ENCODE peak calls at places on chromosomes 12 and 14, in six cellular contexts. B is astrocyte, E is stomach, I is H1, F is MM.1S, R is lower lobe of right lung. D is an unnamed sample.

GRCh38 chr12:11716794-11717532 is 67.5 kb downstream of the ETV6 start:
- DNase-seq in R (no peak), E (no peak), B (peak; percentile 26), I (no peak), F (no peak), D (no peak)

GRCh38 chr12:94207467-94208432 is 59.4 kb downstream of the PLXNC1 start:
- DNase-seq in R (no peak), E (no peak), I (no peak), B (no peak), F (peak; percentile 90), D (peak; percentile 56)

GRCh38 chr12:56079729-56080555 is at the start of gene ERBB3:
- DNase-seq in B (peak; percentile 81), F (peak; percentile 38), I (no peak), R (peak; percentile 90), E (peak; percentile 89), D (peak; percentile 45)

GRCh38 chr12:16599081-16599480 is 6.9 kb downstream of the LMO3 start:
- DNase-seq in R (no peak), B (no peak), E (no peak), I (no peak), F (no peak), D (no peak)

GRCh38 chr12:94710933-94711332 is 60.6 kb upstream of the TMCC3 start:
- DNase-seq in B (no peak), F (peak; percentile 36), E (no peak), I (no peak), R (no peak), D (no peak)

GRCh38 chr12:67091204-67091603 is 178.0 kb upstream of the CAND1 start:
- DNase-seq in B (no peak), F (no peak), R (no peak), E (no peak), I (no peak), D (no peak)

GRCh38 chr12:131988054-131988796 is 38.5 kb downstream of the EP400 start:
- DNase-seq in I (no peak), R (no peak), E (no peak), F (no peak), B (no peak), D (no peak)

GRCh38 chr14:79721399-79722084 is 489.8 kb downstream of the DIO2 start:
- DNase-seq in E (no peak), F (no peak), B (no peak), I (no peak), R (no peak), D (no peak)

GRCh38 chr12:71216725-71217579 is 59.2 kb upstream of the TSPAN8 start:
- DNase-seq in E (peak; percentile 38), R (no peak), B (peak; percentile 17), F (peak; percentile 54), I (no peak), D (no peak)

GRCh38 chr12:124512667-124513296 is 54.6 kb downstream of the NCOR2 start:
- DNase-seq in B (peak; percentile 96), I (peak; percentile 73), F (no peak), E (peak; percentile 87), R (peak; percentile 88), D (no peak)

GRCh38 chr12:58105225-58106119 is 164.1 kb downstream of the ATP23 start:
- DNase-seq in I (no peak), E (no peak), B (peak; percentile 7), R (no peak), F (no peak), D (no peak)

GRCh38 chr12:89783321-89784060 is 74.9 kb upstream of the ATP2B1 start:
- DNase-seq in B (peak; percentile 10), F (no peak), E (no peak), R (no peak), I (no peak), D (no peak)

GRCh38 chr12:113136128-113136989 is 798 bp upstream of the RASAL1 start:
- DNase-seq in F (no peak), R (peak; percentile 53), E (peak; percentile 50), B (no peak), I (no peak), D (peak; percentile 55)

GRCh38 chr14:21039059-21039422 is 3.1 kb upstream of the RNASE7 start:
- DNase-seq in B (peak; percentile 49), E (peak; percentile 80), R (peak; percentile 62), I (no peak), F (no peak), D (no peak)

GRCh38 chr12:54383041-54383609 is 1.4 kb downstream of the ZNF385A start:
- DNase-seq in R (no peak), F (no peak), I (no peak), B (peak; percentile 70), E (no peak), D (no peak)

GRCh38 chr12:15131462-15131861 is 89.8 kb downstream of the RERG start:
- DNase-seq in R (no peak), E (no peak), I (no peak), B (peak; percentile 26), F (no peak), D (no peak)

GRCh38 chr12:123945441-123946151 is 27.0 kb downstream of the CCDC92 start:
- DNase-seq in F (no peak), E (no peak), I (no peak), B (no peak), R (no peak), D (no peak)

GRCh38 chr12:33226671-33227070 is 212.9 kb downstream of the SYT10 start:
- DNase-seq in F (no peak), E (no peak), R (no peak), B (no peak), I (no peak), D (no peak)

GRCh38 chr12:124395986-124396385 is 101.1 kb downstream of the RFLNA start:
- DNase-seq in R (no peak), I (no peak), B (no peak), E (no peak), F (no peak), D (no peak)

GRCh38 chr12:42129595-42130204 is 15.0 kb downstream of the GXYLT1 start:
- DNase-seq in B (peak; percentile 63), I (no peak), E (no peak), F (peak; percentile 39), R (no peak), D (peak; percentile 36)

GRCh38 chr12:105084251-105085250 is at the start of gene ALDH1L2:
- DNase-seq in F (peak; percentile 77), E (peak; percentile 88), R (peak; percentile 89), B (peak; percentile 79), I (peak; percentile 73), D (no peak)

GRCh38 chr12:128707488-128707887 is 116.3 kb downstream of the SLC15A4 start:
- DNase-seq in I (no peak), R (no peak), B (no peak), E (no peak), F (no peak), D (no peak)

GRCh38 chr14:79596531-79596930 is 614.8 kb downstream of the DIO2 start:
- DNase-seq in I (no peak), F (no peak), R (no peak), B (peak; percentile 94), E (no peak), D (no peak)

DNA sequence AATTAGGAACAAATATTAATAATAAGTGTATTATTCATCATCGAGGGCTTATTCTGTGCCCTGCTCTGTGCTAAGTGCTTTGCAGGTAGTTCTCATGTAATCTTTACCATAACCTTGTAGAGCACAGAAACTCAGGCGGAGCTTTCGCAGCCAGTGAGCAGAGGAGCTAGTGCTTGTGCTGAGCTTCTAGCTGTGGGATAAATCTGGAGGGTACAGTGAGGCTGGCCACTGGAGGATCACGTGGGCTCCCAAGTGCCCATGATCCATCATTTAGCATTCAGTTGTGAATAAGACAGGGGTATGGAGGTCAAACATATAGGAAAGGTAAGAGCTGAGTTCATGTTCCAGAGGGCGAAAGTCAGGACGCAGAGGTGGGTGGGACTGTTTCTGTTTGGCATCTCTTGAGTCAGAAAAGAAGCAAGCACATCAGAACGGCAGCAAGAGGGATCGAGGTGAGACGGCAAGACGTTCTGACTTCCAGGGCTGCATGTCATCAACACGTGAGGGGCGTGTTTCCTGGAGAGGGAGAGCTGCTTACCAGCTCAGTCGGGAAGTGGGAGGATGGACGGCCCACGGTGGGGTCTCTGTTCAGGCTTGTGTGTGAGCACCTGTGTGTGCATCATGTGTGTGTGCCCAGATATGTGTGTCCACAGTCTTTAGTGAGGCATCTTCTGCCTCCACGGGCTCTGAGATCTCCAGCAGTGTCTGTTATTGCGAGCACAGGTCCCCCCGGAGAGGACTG is 16.8 kb upstream of the KRT80 start:
- DNase-seq in E (no peak), I (no peak), B (no peak), F (no peak), R (peak; percentile 44), D (no peak)
- H3K4me3 ChIP-seq in E (no peak overlapping the region), I (no peak overlapping the region), B (no peak overlapping the region), F (no peak overlapping the region), R (no peak overlapping the region), D (no peak overlapping the region)

GRCh38 chr14:88849717-88850116 is 25.3 kb downstream of the TTC8 start:
- DNase-seq in I (no peak), R (no peak), E (no peak), B (no peak), F (no peak), D (no peak)
- H3K27ac ChIP-seq in I (no peak overlapping the region), R (no peak overlapping the region), E (no peak overlapping the region), B (no peak overlapping the region), F (no peak overlapping the region), D (no peak overlapping the region)

DNA sequence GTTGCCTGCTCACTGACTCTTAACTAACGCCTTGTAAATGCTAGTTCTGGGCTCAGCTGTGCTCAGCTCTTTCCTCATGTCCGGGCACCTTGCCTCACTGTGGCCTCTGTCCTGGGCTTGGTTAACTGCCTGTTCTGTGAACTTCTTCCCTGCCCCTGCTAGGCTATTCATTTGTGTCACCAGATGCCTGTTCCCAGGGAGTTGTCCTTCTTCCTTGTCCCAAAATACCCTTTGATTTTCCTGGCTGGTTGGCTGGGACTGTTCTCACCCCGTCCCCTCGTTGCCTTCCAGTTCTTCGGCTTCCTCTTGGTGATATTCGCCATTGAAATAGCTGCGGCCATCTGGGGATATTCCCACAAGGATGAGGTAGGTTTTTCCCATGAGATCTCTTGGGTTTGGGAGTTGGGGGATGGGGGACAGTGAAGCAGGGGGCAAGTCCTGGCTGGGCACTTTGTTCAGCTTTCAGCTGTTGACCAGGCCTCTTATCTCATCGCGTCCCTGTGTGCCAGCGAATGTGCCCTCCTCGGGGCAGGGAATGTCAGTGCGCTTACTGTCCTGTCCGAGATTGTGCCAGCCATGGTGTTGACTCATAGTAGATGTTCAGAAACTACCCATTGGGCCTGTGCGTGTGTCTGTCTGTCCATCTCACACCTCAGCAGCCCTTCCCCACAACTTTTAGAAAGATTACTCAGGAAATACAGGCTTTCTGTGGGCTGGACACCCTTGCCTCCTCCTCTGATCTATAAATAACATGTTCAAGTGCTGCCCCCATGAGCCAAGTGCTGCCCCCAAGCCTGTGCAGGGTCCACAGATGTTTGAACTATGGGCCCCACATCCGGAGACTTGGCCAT is 33.1 kb downstream of the CD9 start:
- DNase-seq in R (no peak), F (no peak), I (no peak), E (no peak), B (no peak), D (no peak)
- H3K4me1 ChIP-seq in R (peaks cover 79% of the 10 kb centered on the region), F (peaks cover 28% of the 10 kb centered on the region), I (no peaks in the 10 kb centered on the region), E (peaks cover 79% of the 10 kb centered on the region), B (peaks cover 33% of the 10 kb centered on the region), D (peaks cover 27% of the 10 kb centered on the region)

DNA sequence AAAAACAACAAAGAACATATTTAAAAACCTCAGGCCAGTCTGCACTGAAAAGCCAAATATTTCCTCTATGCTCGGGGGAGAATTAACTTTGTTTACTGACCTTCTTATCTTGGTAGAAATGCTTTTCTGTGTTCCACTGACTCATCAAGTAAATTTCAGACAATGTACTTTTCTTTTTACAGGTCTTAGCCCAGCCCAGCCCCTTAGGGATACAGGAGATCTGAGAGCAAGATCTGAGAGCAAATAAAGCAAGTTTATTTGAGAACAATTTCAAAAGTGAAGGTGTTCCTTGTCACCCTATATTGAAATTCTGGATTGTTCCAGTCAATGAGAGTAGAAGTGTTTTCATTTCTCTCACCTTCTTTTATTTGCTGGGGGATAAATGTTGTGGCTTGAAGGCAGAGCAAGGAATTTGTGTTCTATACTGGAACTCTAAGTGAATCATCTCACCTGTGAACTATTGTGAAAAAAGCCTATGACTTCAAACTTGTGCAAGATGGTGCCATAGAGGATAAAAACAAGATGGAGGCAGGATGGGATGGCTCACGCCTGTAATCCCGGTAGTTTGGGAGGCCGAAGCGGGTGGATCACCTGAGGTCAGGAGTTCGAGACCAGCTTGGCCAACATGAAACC is 7.9 kb upstream of the GPRC5A start:
- DNase-seq in R (no peak), E (peak; percentile 47), B (peak; percentile 85), F (no peak), I (no peak), D (no peak)
- H3K4me3 ChIP-seq in R (no peak overlapping the region), E (no peak overlapping the region), B (no peak overlapping the region), F (no peak overlapping the region), I (no peak overlapping the region), D (no peak overlapping the region)

D was measured in CD4-positive, alpha-beta memory T cell.